ENCODE peak calls at places on chromosomes 3 and 15, in five cellular contexts. G is naive thymus-derived CD8-positive, alpha-beta T cell; O is pancreas; B is colonic mucosa; M is HuH-7. X is an unnamed sample.
A peak's percentile ranks its signal among the peaks of the same experiment; 100 is the strongest.

GRCh38 chr15:59522988-59523461 is 85.0 kb downstream of the FAM81A start:
- DNase-seq in G (peak; percentile 90), O (no peak), B (no peak), M (no peak), X (no peak)

GRCh38 chr15:41241251-41241964 is 10.3 kb downstream of the CHP1 start:
- DNase-seq in G (no peak), O (no peak), B (peak; percentile 66), M (peak; percentile 29), X (peak; percentile 58)

GRCh38 chr3:6132684-6133432 is 728.1 kb upstream of the GRM7 start:
- DNase-seq in G (no peak), O (no peak), B (no peak), M (no peak), X (no peak)

GRCh38 chr3:151873433-151873832 is at the start of gene SUCNR1:
- DNase-seq in G (no peak), O (no peak), B (no peak), M (no peak), X (no peak)

GRCh38 chr15:74519311-74519710 is 21.7 kb upstream of the ARID3B start:
- DNase-seq in G (no peak), O (no peak), B (no peak), M (no peak), X (no peak)

GRCh38 chr3:14839236-14839635 is 20.5 kb downstream of the FGD5 start:
- DNase-seq in G (no peak), O (no peak), B (no peak), M (no peak), X (no peak)

GRCh38 chr15:48925714-48926223 is 38.0 kb downstream of the SHC4 start:
- DNase-seq in G (no peak), O (no peak), B (no peak), M (no peak), X (no peak)

GRCh38 chr3:116916836-116917235 is 207.3 kb downstream of the TUSC7 start:
- DNase-seq in G (no peak), O (no peak), B (no peak), M (no peak), X (no peak)

GRCh38 chr3:45008117-45008516 is 18.0 kb upstream of the CLEC3B start:
- DNase-seq in G (no peak), O (no peak), B (no peak), M (no peak), X (no peak)

GRCh38 chr3:151558621-151559020 is 97.8 kb upstream of the IGSF10 start:
- DNase-seq in G (no peak), O (no peak), B (no peak), M (no peak), X (no peak)

GRCh38 chr3:34396288-34396687 is 597.9 kb downstream of the PDCD6IP start:
- DNase-seq in G (no peak), O (no peak), B (no peak), M (no peak), X (no peak)

GRCh38 chr3:38039899-38040261 is 872 bp downstream of the DLEC1 start:
- DNase-seq in G (peak; percentile 44), O (no peak), B (peak; percentile 73), M (no peak), X (peak; percentile 80)

GRCh38 chr3:65672876-65673815 is 365.6 kb downstream of the MAGI1 start:
- DNase-seq in G (no peak), O (peak; percentile 82), B (peak; percentile 51), M (no peak), X (peak; percentile 40)

GRCh38 chr15:77179541-77179998 is 108.7 kb upstream of the TSPAN3 start:
- DNase-seq in G (peak; percentile 35), O (no peak), B (no peak), M (no peak), X (no peak)

GRCh38 chr3:4125576-4125975 is 177.6 kb upstream of the SETMAR start:
- DNase-seq in G (no peak), O (no peak), B (no peak), M (no peak), X (no peak)

GRCh38 chr3:82144811-82145210 is 383.4 kb upstream of the GBE1 start:
- DNase-seq in G (no peak), O (no peak), B (no peak), M (no peak), X (no peak)

GRCh38 chr15:68666120-68666811 is 87.5 kb downstream of the CORO2B start:
- DNase-seq in G (no peak), O (no peak), B (no peak), M (no peak), X (no peak)

GRCh38 chr15:98684995-98685525 is 36.7 kb downstream of the IGF1R start:
- DNase-seq in G (no peak), O (no peak), B (no peak), M (no peak), X (no peak)

GRCh38 chr3:148331111-148331818 is 366.4 kb upstream of the AGTR1 start:
- DNase-seq in G (no peak), O (no peak), B (no peak), M (no peak), X (no peak)

GRCh38 chr15:42214600-42214999 is 6.5 kb upstream of the VPS39 start:
- DNase-seq in G (no peak), O (no peak), B (no peak), M (no peak), X (no peak)

GRCh38 chr3:150357923-150358322 is 50.2 kb upstream of the TSC22D2 start:
- DNase-seq in G (no peak), O (no peak), B (no peak), M (no peak), X (no peak)

GRCh38 chr15:75097939-75098338 is 74.5 kb downstream of the PPCDC start:
- DNase-seq in G (no peak), O (no peak), B (no peak), M (no peak), X (no peak)

GRCh38 chr3:58335432-58335947 is 2.8 kb downstream of the PXK start:
- DNase-seq in G (no peak), O (no peak), B (no peak), M (no peak), X (no peak)

GRCh38 chr3:79052054-79052681 is 715.6 kb downstream of the ROBO1 start:
- DNase-seq in G (no peak), O (no peak), B (no peak), M (no peak), X (no peak)

GRCh38 chr3:59366218-59366617 is 316.4 kb upstream of the CFAP20DC start:
- DNase-seq in G (no peak), O (no peak), B (no peak), M (no peak), X (no peak)

GRCh38 chr3:95302044-95302443 is 1239.2 kb downstream of the NSUN3 start:
- DNase-seq in G (no peak), O (no peak), B (no peak), M (peak; percentile 30), X (no peak)

GRCh38 chr3:105957722-105958121 is 88.9 kb upstream of the CBLB start:
- DNase-seq in G (no peak), O (no peak), B (no peak), M (no peak), X (no peak)

GRCh38 chr3:103127116-103127630 is 692.4 kb downstream of the ZPLD1 start:
- DNase-seq in G (no peak), O (no peak), B (no peak), M (no peak), X (no peak)

GRCh38 chr15:69200773-69201745 is 40.6 kb downstream of the GLCE start:
- DNase-seq in G (no peak), O (no peak), B (peak; percentile 62), M (no peak), X (no peak)

GRCh38 chr3:180776433-180776832 is 97.1 kb upstream of the CCDC39 start:
- DNase-seq in G (no peak), O (no peak), B (no peak), M (no peak), X (no peak)

GRCh38 chr3:65483475-65483874 is 555.2 kb downstream of the MAGI1 start:
- DNase-seq in G (no peak), O (peak; percentile 55), B (peak; percentile 54), M (no peak), X (peak; percentile 50)

GRCh38 chr3:14256561-14257342 is 78.1 kb downstream of the LSM3 start:
- DNase-seq in G (no peak), O (no peak), B (peak; percentile 39), M (no peak), X (peak; percentile 65)

GRCh38 chr3:48222616-48223513 is at the start of gene CAMP:
- DNase-seq in G (no peak), O (peak; percentile 74), B (peak; percentile 34), M (peak; percentile 68), X (peak; percentile 54)

GRCh38 chr15:64692166-64692565 is 83.2 kb downstream of the RBPMS2 start:
- DNase-seq in G (no peak), O (no peak), B (no peak), M (no peak), X (no peak)

GRCh38 chr3:15634671-15635661 is 33.4 kb downstream of the BTD start:
- DNase-seq in G (no peak), O (no peak), B (no peak), M (no peak), X (peak; percentile 28)

GRCh38 chr15:48643776-48644497 is 1.6 kb downstream of the FBN1 start:
- DNase-seq in G (no peak), O (no peak), B (no peak), M (no peak), X (no peak)

GRCh38 chr15:75174736-75175135 is 26.9 kb upstream of the C15orf39 start:
- DNase-seq in G (no peak), O (no peak), B (no peak), M (no peak), X (no peak)

GRCh38 chr3:188194327-188194726 is 40.4 kb downstream of the LPP start:
- DNase-seq in G (no peak), O (no peak), B (no peak), M (no peak), X (no peak)

GRCh38 chr15:59291214-59291551 is 81.5 kb downstream of the MYO1E start:
- DNase-seq in G (no peak), O (no peak), B (no peak), M (no peak), X (no peak)

GRCh38 chr15:38129531-38130199 is 123.0 kb upstream of the SPRED1 start:
- DNase-seq in G (no peak), O (no peak), B (peak; percentile 64), M (no peak), X (peak; percentile 69)

X was measured in transverse colon.